ENCODE peak calls at places on chromosomes 16 and 17, in five cellular contexts. S, B, O, G and C are unnamed samples. For H3K4me1, the result is how much of the 10 kb centered on the place peaks cover.

GRCh38 chr17:76265624-76266243 is 586 bp downstream of the UBALD2 start:
- DNase-seq in S (peak), B (no peak), O (peak), G (no peak), C (peak)

GRCh38 chr16:53087101-53087500 is 32.3 kb downstream of the CHD9 start:
- DNase-seq in S (no peak), B (no peak), O (peak), G (no peak), C (no peak)

GRCh38 chr16:6195966-6196365 is 1098.4 kb upstream of the EEF2KMT start:
- DNase-seq in S (no peak), B (no peak), O (no peak), G (peak), C (no peak)

GRCh38 chr16:878071-878784 is 77.7 kb upstream of the GNG13 start:
- DNase-seq in S (no peak), B (no peak), O (peak), G (no peak), C (no peak)

GRCh38 chr17:76145231-76146052 is 4.4 kb upstream of the FOXJ1 start:
- DNase-seq in S (no peak), B (no peak), O (no peak), G (no peak), C (no peak)

GRCh38 chr17:82358467-82359350 is at the start of gene TEX19:
- DNase-seq in S (no peak), B (no peak), O (no peak), G (no peak), C (no peak)

GRCh38 chr16:71467810-71468209 is 5.8 kb upstream of the ZNF23 start:
- DNase-seq in S (no peak), B (no peak), O (peak), G (no peak), C (no peak)

GRCh38 chr16:2212362-2213324 is 2.0 kb upstream of the BRICD5 start:
- DNase-seq in S (peak), B (no peak), O (no peak), G (no peak), C (no peak)

GRCh38 chr16:23948949-23949392 is 113.2 kb downstream of the PRKCB start:
- DNase-seq in S (no peak), B (no peak), O (no peak), G (no peak), C (no peak)

GRCh38 chr17:54353789-54354525 is 531.2 kb downstream of the KIF2B start:
- DNase-seq in S (no peak), B (no peak), O (no peak), G (no peak), C (no peak)

GRCh38 chr17:55783684-55784245 is 32.9 kb downstream of the PCTP start:
- DNase-seq in S (peak), B (no peak), O (no peak), G (no peak), C (peak)

GRCh38 chr16:57826706-57827625 is 24.7 kb upstream of the KIFC3 start:
- DNase-seq in S (peak), B (no peak), O (no peak), G (no peak), C (no peak)

GRCh38 chr17:66076546-66077190 is 115.3 kb downstream of the CEP112 start:
- DNase-seq in S (peak), B (no peak), O (no peak), G (no peak), C (no peak)

GRCh38 chr17:64780096-64781012 is 118.2 kb upstream of the SMURF2 start:
- DNase-seq in S (peak), B (no peak), O (no peak), G (no peak), C (no peak)

GRCh38 chr16:47258874-47259461 is 115.2 kb upstream of the NETO2 start:
- DNase-seq in S (no peak), B (no peak), O (peak), G (no peak), C (no peak)

GRCh38 chr17:48427598-48427997 is 2.4 kb downstream of the SKAP1 start:
- DNase-seq in S (no peak), B (no peak), O (no peak), G (no peak), C (no peak)

GRCh38 chr16:785563-786535 is 2.3 kb downstream of the RPUSD1 start:
- DNase-seq in S (peak), B (no peak), O (peak), G (peak), C (peak)

GRCh38 chr17:74431568-74432483 is at the start of gene GPRC5C:
- DNase-seq in S (peak), B (no peak), O (no peak), G (peak), C (peak)

GRCh38 chr16:4496305-4496704 is 20.1 kb downstream of the HMOX2 start:
- DNase-seq in S (no peak), B (no peak), O (peak), G (no peak), C (no peak)

GRCh38 chr16:13953501-13953900 is 33.5 kb downstream of the ERCC4 start:
- DNase-seq in S (no peak), B (no peak), O (no peak), G (no peak), C (no peak)

GRCh38 chr16:81604960-81605383 is 160.4 kb downstream of the CMIP start:
- DNase-seq in S (no peak), B (no peak), O (peak), G (no peak), C (no peak)

GRCh38 chr16:76280421-76280820 is 3.2 kb downstream of the CNTNAP4 start:
- DNase-seq in S (no peak), B (no peak), O (no peak), G (no peak), C (no peak)

GRCh38 chr16:50802000-50802399 is 60.1 kb downstream of the CYLD start:
- DNase-seq in S (no peak), B (no peak), O (peak), G (no peak), C (no peak)

GRCh38 chr16:78230832-78231231 is 131.4 kb downstream of the WWOX start:
- DNase-seq in S (no peak), B (no peak), O (peak), G (no peak), C (no peak)

GRCh38 chr17:29115906-29116651 is 64.1 kb downstream of the MYO18A start:
- DNase-seq in S (no peak), B (no peak), O (peak), G (peak), C (no peak)

GRCh38 chr17:79955167-79955549 is 80.5 kb downstream of the TBC1D16 start:
- DNase-seq in S (no peak), B (no peak), O (no peak), G (no peak), C (peak)

GRCh38 chr17:82668024-82668630 is 19.9 kb upstream of the WDR45B start:
- DNase-seq in S (no peak), B (no peak), O (no peak), G (no peak), C (no peak)

GRCh38 chr16:89502319-89502843 is 5.8 kb upstream of the SPG7 start:
- DNase-seq in S (no peak), B (no peak), O (no peak), G (no peak), C (no peak)

GRCh38 chr16:22220076-22220453 is 14.0 kb downstream of the EEF2K start:
- DNase-seq in S (peak), B (no peak), O (peak), G (no peak), C (no peak)

GRCh38 chr16:66315210-66315825 is 51.2 kb upstream of the CDH5 start:
- DNase-seq in S (peak), B (peak), O (peak), G (peak), C (peak)

GRCh38 chr16:84559311-84559932 is 55.0 kb upstream of the MEAK7 start:
- DNase-seq in S (no peak), B (no peak), O (no peak), G (no peak), C (no peak)

GRCh38 chr17:66123163-66123562 is 68.8 kb downstream of the CEP112 start:
- DNase-seq in S (no peak), B (no peak), O (peak), G (no peak), C (no peak)

GRCh38 chr17:64155090-64155630 is 25.2 kb upstream of the ERN1 start:
- DNase-seq in S (no peak), B (no peak), O (no peak), G (no peak), C (no peak)

GRCh38 chr17:16459850-16460550 is 32.0 kb downstream of the LRRC75A start:
- DNase-seq in S (no peak), B (no peak), O (no peak), G (no peak), C (no peak)

DNA sequence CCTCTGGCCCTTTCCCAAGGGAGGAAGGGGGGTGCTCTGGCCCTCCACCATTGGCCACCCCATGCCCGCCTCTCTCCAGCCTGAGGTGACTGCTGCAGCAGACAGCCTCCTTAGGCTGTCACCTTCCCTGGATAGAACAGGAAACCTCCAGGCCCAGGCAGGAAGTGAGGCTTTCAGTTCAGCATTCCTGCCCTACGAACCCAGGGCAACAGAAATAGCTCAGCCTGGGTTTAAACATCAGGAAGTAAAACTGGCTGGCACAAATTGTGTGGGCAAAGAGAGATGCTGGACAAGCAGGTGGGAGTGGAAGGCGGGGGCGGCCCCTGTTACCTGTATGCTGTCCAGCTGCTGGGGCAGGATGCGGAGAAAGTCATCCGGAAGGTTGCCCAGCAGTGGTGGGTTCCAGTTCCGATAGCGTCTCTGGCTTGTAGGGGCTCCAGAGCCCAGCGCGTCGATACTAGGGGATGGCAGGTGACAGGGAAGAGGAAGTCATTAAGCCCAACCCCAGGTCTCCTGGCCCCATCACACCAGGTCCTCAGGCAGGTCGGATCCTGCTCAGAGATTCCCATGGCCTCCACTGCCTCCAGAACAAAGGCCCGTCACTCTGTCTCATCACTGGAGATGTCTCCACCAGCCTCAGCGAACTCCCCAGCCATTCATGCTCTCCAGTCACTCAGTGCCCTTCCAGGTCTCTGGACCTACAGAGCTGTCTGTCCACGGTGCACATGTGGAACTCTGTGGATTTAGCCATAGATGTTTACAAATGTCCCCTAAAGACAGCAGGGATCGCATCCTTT is 23.6 kb upstream of the MRPS23 start:
- DNase-seq in S (no peak), B (no peak), O (no peak), G (no peak), C (no peak)
- H3K27ac ChIP-seq in S (peak), B (peak), O (peak), G (no peak), C (peak)

GRCh38 chr17:67183531-67183930 is 61.5 kb downstream of the HELZ start:
- DNase-seq in S (no peak), B (no peak), O (no peak), G (no peak), C (no peak)
- H3K4me1 ChIP-seq in S (under half), B (under half), O (under half), G (under half), C (under half)

GRCh38 chr16:87190288-87191240 is 126.6 kb downstream of the C16orf95 start:
- DNase-seq in S (no peak), B (no peak), O (no peak), G (no peak), C (no peak)
- TF ChIP-seq CTCF in S (no peak), B (no peak), O (no peak), G (no peak), C (no peak)

DNA sequence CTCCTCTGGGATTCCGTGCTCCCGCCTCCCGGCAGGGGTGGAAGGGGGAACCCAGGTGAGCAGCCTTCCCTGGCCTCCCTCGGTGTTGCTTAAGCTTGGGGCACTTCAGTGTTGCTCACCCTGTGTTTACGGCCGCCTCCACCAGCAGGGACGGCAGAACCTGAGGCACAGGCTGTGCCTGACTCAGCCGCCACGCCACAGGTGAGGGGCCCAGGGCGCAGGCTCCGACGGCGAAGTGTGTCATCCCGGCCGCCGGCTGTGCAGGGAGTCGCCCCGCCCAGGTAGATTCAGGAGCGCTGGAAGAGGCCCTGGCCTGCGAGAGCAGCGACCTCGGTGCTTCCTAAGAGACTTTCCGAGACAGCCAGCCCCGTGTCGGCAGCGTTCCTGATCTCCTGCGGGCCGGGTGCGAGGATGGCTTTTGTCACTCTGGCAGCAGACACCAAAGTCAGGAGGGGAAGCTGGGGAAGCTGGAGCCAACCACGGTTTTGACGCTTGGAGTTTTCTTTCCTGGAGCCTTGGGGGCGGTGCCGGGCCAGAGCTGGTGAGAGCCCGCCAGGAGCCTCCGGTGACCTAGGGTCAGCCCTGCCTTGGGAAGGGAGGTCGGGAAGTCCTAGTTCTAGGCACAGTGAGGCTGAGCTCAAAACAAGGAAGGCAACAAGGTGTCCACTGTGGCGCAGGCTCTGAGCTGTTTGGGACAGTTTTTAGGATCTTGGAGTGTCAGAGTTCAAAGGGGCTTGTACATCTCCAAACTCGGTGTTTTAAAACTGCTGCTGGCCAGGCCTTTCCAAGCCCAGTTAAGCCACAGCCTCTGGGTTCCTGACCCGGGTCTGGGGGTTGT is 2.1 kb downstream of the GSE1 start:
- DNase-seq in S (peak), B (no peak), O (no peak), G (no peak), C (peak)
- H3K27ac ChIP-seq in S (peak), B (peak), O (no peak), G (no peak), C (peak)

DNA sequence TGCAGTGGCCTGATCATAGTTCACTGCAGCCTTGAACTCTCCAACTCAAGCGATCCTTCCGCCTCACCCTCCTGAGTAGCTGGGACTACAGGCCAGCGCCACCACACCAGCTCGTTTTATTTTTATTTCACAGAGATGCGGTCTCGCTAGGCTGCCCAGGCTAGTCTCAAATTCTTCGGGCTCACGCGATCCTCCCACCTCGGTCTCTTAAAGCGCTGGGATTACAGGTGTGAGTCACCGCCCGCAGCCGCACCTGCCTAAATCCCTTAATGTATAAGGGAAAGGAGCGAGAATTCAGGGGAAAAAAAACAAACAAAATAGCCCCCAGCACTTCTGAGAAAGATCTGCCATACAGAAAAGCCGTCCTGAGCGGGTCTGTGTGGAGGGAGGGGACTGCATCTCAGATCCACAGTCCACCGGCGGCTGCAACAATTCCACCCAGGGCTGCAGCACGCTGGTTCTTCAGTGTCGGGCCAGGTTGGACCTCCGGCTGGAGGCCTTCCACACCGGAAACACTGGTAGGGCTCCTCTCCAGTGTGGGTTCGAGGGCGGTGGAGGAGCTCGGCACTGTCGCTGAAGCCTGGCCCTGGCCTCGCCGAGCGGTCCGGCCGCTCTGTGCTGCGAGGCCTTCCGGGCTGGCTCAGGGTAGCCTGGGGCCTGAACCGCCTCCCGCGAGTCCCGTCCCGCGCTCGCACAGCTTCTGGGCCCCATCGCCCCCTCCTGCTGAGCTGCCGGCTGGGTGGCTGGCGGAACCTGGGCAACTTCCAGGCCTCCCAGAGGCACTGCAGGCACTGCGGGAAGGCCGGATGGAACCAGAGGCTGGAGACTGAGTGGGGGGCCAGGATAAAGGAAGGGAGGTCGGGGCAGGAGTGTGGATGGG is 7.0 kb downstream of the ZNF843 start:
- DNase-seq in S (no peak), B (no peak), O (no peak), G (no peak), C (peak)
- H3K4me1 ChIP-seq in S (under half), B (under half), O (under half), G (under half), C (under half)